ENCODE peak calls at places on chromosomes 7 and 10, in eight cellular contexts. Q is epithelial cell of esophagus, U is AG04450, P is prostate gland, Y is choroid plexus epithelial cell, Z is right lobe of liver, N is osteocyte, L is left lung. O is an unnamed sample.

GRCh38 chr10:28807760-28808613 is 130.7 kb downstream of the BAMBI start:
- DNase-seq in U (no peak), Q (no peak), Z (no peak), P (no peak), Y (peak; percentile 62), N (no peak), L (no peak), O (no peak)

GRCh38 chr7:23100697-23101096 is 4.9 kb upstream of the KLHL7 start:
- DNase-seq in P (no peak), Y (no peak), N (no peak), L (no peak), Z (no peak), Q (no peak), U (no peak), O (no peak)

GRCh38 chr7:41873781-41874180 is 170.9 kb upstream of the INHBA start:
- DNase-seq in Y (peak; percentile 43), P (no peak), L (no peak), Q (no peak), N (no peak), U (no peak), Z (no peak), O (no peak)

GRCh38 chr10:8800426-8800825 is 745.9 kb downstream of the GATA3 start:
- DNase-seq in U (no peak), Y (no peak), N (no peak), Z (no peak), Q (no peak), P (no peak), L (no peak), O (no peak)

GRCh38 chr10:7111574-7111973 is 299.3 kb downstream of the SFMBT2 start:
- DNase-seq in L (no peak), N (no peak), Q (peak; percentile 68), Z (no peak), P (no peak), Y (peak; percentile 28), U (peak; percentile 33), O (peak; percentile 91)

GRCh38 chr7:117530390-117530789 is 50.6 kb downstream of the CFTR start:
- DNase-seq in N (no peak), Y (no peak), Z (no peak), L (no peak), Q (no peak), U (no peak), P (no peak), O (no peak)

GRCh38 chr10:5669609-5670008 is 3.2 kb upstream of the ASB13 start:
- DNase-seq in Q (no peak), P (no peak), Y (no peak), U (no peak), L (no peak), Z (no peak), N (no peak), O (no peak)

GRCh38 chr7:64509583-64509982 is 53.3 kb downstream of the ZNF680 start:
- DNase-seq in P (no peak), Q (no peak), N (no peak), L (no peak), Z (no peak), Y (no peak), U (no peak), O (no peak)

GRCh38 chr7:21934824-21935223 is 10.9 kb downstream of the CDCA7L start:
- DNase-seq in U (no peak), Q (no peak), N (no peak), P (no peak), Y (no peak), Z (no peak), L (no peak), O (no peak)

GRCh38 chr10:73076361-73077183 is 20.1 kb downstream of the P4HA1 start:
- DNase-seq in P (peak; percentile 35), U (peak; percentile 62), Y (peak; percentile 89), L (no peak), N (no peak), Q (no peak), Z (peak; percentile 47), O (peak; percentile 71)

GRCh38 chr10:53841746-53842145 is 959.3 kb downstream of the PCDH15 start:
- DNase-seq in L (no peak), N (no peak), Y (no peak), U (no peak), P (no peak), Q (no peak), Z (no peak), O (no peak)

GRCh38 chr10:35336084-35336831 is at the start of gene CCNY:
- DNase-seq in Y (peak; percentile 67), Q (peak; percentile 80), U (no peak), N (peak; percentile 87), Z (peak; percentile 89), P (peak; percentile 72), L (peak; percentile 96), O (peak; percentile 72)

GRCh38 chr7:48132792-48133191 is 38.5 kb upstream of the ABCA13 start:
- DNase-seq in P (no peak), U (no peak), N (no peak), L (no peak), Q (no peak), Y (no peak), Z (no peak), O (no peak)

GRCh38 chr10:102231357-102232318 is 5.5 kb downstream of the ELOVL3 start:
- DNase-seq in N (peak; percentile 86), Z (peak; percentile 74), Q (peak; percentile 57), P (no peak), L (peak; percentile 92), U (no peak), Y (no peak), O (peak; percentile 23)

GRCh38 chr7:122901250-122901649 is 15.0 kb upstream of the CADPS2 start:
- DNase-seq in L (no peak), U (no peak), Y (no peak), N (no peak), Q (no peak), P (no peak), Z (no peak), O (no peak)

DNA sequence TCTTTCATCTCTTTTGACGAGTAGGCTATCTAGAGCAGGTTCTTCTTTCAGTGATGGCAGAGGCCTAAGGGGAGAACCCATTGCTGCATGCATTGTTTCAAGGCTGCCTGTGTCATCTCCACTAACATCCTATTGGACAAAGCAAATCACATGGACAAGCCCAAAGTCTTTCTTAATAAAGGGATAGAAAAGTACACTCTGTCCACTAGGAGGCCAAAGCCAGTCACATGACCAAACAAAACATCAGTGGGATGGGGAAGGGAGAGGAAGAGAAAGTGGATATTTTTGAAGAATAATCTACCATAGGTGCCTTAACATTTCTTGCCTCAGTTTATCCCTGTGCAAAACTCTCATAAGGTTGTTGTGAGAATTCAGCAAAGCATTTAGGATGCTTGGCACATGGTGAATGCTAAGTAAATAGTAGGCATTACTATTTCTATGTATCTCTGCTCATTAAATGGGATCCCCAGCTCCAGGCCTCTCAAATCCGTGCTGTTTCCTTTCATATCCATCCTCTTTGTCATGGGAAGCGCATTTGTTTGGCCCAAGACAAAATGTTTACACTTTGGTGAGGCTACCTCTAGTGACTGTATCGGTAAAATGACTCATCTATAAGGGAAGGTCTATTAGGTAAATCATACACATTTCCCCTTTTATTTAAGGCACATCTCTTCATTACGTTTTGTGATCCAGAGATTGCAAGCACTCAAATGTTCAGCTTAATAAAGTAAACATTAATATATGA is 16.7 kb upstream of the CADPS2 start:
- DNase-seq in P (no peak), U (no peak), L (no peak), N (no peak), Z (no peak), Y (no peak), Q (no peak), O (peak; percentile 11)
- TF ChIP-seq CTCF in P (no peak), U (no peak), L (no peak), N (no peak), Z (no peak), Y (peak; percentile 21), Q (peak; percentile 23), O (no peak)

DNA sequence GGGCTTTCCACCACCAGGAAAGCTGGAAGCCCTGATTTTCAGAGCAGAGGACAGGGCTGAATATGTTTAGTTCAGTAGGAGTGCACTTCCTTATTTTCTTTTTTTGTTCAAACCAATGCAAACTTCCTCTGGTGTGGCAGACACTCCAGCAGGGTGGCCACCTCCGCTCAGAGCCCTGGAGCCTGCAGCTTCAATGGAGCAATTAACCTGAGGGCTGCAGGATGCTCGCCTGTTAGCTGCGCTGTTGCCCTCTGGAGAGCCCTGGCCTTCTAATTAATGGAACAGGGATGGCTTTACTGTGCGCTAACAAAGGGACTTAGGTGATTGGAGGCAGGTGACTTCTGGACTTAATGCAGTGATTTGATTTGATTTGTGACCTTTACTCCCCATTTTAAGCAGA is 122.8 kb upstream of the CTBP2 start:
- DNase-seq in Q (no peak), U (no peak), L (no peak), N (peak; percentile 23), Z (no peak), Y (no peak), P (no peak), O (no peak)
- TF ChIP-seq CTCF in Q (no peak), U (no peak), L (no peak), N (no peak), Z (no peak), Y (no peak), P (no peak), O (no peak)

DNA sequence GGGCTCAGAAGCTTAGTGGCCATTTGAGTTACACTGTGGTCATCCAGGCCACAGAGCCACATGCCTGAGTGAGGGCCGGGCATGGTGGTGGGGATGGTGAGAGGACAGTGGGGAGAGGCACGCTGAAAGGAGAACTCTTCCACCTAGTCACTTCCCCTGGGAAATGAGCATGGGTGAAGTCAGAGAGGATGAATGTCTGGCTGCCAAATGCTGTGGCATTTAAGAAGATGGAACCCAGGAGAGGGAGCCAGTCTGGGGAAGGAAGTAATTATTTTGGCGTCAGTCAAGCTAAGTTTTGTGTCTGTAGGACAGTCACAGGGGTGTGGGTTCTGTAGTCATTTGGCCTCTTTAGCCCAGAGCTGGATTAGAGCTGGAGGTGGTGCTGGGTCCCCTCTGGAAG is 86.0 kb upstream of the PODXL start:
- DNase-seq in Z (no peak), P (no peak), Y (no peak), N (no peak), U (no peak), Q (no peak), L (no peak), O (no peak)
- TF ChIP-seq CTCF in Z (no peak), P (no peak), Y (no peak), N (no peak), U (no peak), Q (no peak), L (no peak), O (no peak)

GRCh38 chr7:127594490-127594889 is 954 bp downstream of the FSCN3 start:
- DNase-seq in Z (peak; percentile 84), P (no peak), Q (no peak), U (no peak), Y (no peak), N (no peak), L (no peak), O (no peak)

GRCh38 chr7:127592550-127592949 is 986 bp upstream of the FSCN3 start:
- DNase-seq in L (no peak), Z (no peak), Y (no peak), Q (no peak), U (no peak), P (no peak), N (no peak), O (no peak)

GRCh38 chr7:127600885-127601284 is 7.3 kb downstream of the FSCN3 start:
- DNase-seq in P (no peak), Y (no peak), Q (no peak), N (no peak), L (no peak), Z (no peak), U (no peak), O (no peak)

DNA sequence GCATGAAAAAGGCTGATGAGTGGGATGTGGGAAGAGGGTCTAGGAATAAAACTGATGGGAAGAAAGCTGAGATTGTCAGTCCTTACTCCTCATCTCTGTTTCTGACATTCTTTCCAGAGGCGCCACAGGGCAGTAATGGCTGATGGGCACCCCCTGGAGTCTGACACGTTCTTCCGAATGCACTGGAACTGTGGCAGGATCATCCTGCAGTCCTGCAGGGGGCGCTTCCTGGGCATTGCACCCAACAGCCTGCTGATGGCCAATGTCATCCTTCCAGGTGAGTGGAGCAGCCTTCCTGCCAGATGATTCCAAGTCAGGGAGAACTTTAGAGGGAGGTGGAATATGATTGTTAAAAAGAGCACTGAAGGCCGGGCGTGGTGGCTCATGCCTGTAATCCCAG is 4.8 kb downstream of the FSCN3 start:
- DNase-seq in N (no peak), Y (no peak), Q (peak; percentile 21), U (no peak), P (no peak), L (no peak), Z (no peak), O (peak; percentile 31)
- TF ChIP-seq CTCF in N (no peak), Y (peak; percentile 37), Q (peak; percentile 18), U (peak; percentile 25), P (no peak), L (no peak), Z (no peak), O (peak; percentile 27)